ENCODE peak calls at places on chromosome 10, in five cellular contexts. Z is RWPE1, O is pancreas, I is fibroblast of the conjunctiva, M is T-cell. A is an unnamed sample.

GRCh38 chr10:6345404-6345803 is 142.7 kb downstream of the PFKFB3 start:
- DNase-seq in O (no peak), M (no peak), Z (no peak), I (no peak), A (no peak)

GRCh38 chr10:62562101-62562500 is 187.9 kb downstream of the ZNF365 start:
- DNase-seq in Z (no peak), O (no peak), M (no peak), I (no peak), A (no peak)

GRCh38 chr10:79390551-79391229 is 43.4 kb downstream of the PPIF start:
- DNase-seq in Z (no peak), M (no peak), O (peak), I (no peak), A (no peak)

GRCh38 chr10:96890172-96890513 is 58.0 kb downstream of the LCOR start:
- DNase-seq in I (no peak), O (no peak), M (no peak), Z (peak), A (no peak)

GRCh38 chr10:108187396-108188012 is 1023.0 kb upstream of the SORCS1 start:
- DNase-seq in I (no peak), M (no peak), Z (no peak), O (no peak), A (no peak)

GRCh38 chr10:104612577-104613205 is 28.4 kb upstream of the SORCS3 start:
- DNase-seq in I (no peak), Z (no peak), O (no peak), M (no peak), A (no peak)

GRCh38 chr10:43644252-43644651 is 4.4 kb downstream of the ZNF32 start:
- DNase-seq in O (no peak), Z (no peak), I (no peak), M (no peak), A (no peak)

GRCh38 chr10:79361721-79362397 is 14.6 kb downstream of the PPIF start:
- DNase-seq in O (no peak), M (no peak), I (no peak), Z (no peak), A (no peak)

GRCh38 chr10:20858292-20859124 is 38.6 kb downstream of the NEBL start:
- DNase-seq in O (no peak), M (no peak), I (peak), Z (peak), A (no peak)

GRCh38 chr10:104350146-104350635 is 3.4 kb upstream of the CFAP58 start:
- DNase-seq in O (no peak), Z (peak), I (no peak), M (peak), A (peak)

GRCh38 chr10:14074062-14074884 is 256.5 kb downstream of the FRMD4A start:
- DNase-seq in O (peak), Z (peak), I (peak), M (no peak), A (no peak)

GRCh38 chr10:43110318-43111071 is 27.8 kb upstream of the CSGALNACT2 start:
- DNase-seq in O (peak), Z (peak), M (no peak), I (no peak), A (no peak)

GRCh38 chr10:132536241-132536963 is 1.2 kb upstream of the INPP5A start:
- DNase-seq in O (peak), I (no peak), Z (no peak), M (no peak), A (no peak)

GRCh38 chr10:102645388-102645740 is 1.1 kb downstream of the TRIM8 start:
- DNase-seq in O (peak), Z (no peak), I (no peak), M (peak), A (peak)

GRCh38 chr10:88126699-88127098 is 263.3 kb downstream of the PTEN start:
- DNase-seq in I (no peak), M (no peak), O (no peak), Z (no peak), A (no peak)

GRCh38 chr10:95221124-95221523 is 27.1 kb downstream of the ACSM6 start:
- DNase-seq in Z (peak), M (no peak), I (no peak), O (no peak), A (no peak)

GRCh38 chr10:3248526-3249255 is 76.1 kb upstream of the PITRM1 start:
- DNase-seq in O (no peak), I (peak), M (no peak), Z (peak), A (no peak)

GRCh38 chr10:74544106-74544505 is 282.3 kb upstream of the KAT6B start:
- DNase-seq in I (no peak), M (no peak), Z (no peak), O (no peak), A (no peak)

GRCh38 chr10:28808693-28809092 is 131.4 kb downstream of the BAMBI start:
- DNase-seq in O (no peak), M (no peak), I (no peak), Z (no peak), A (no peak)

GRCh38 chr10:48762104-48763042 is 77.7 kb downstream of the WDFY4 start:
- DNase-seq in Z (no peak), I (no peak), M (no peak), O (no peak), A (no peak)

GRCh38 chr10:97229322-97229721 is 43.6 kb upstream of the SLIT1 start:
- DNase-seq in Z (no peak), I (no peak), M (no peak), O (no peak), A (no peak)

GRCh38 chr10:13316635-13317311 is 16.9 kb upstream of the PHYH start:
- DNase-seq in I (no peak), Z (no peak), M (no peak), O (no peak), A (no peak)

GRCh38 chr10:7998831-7999230 is 55.7 kb upstream of the GATA3 start:
- DNase-seq in I (no peak), O (no peak), M (no peak), Z (peak), A (no peak)

GRCh38 chr10:13857465-13857864 is 270.7 kb downstream of the PRPF18 start:
- DNase-seq in Z (no peak), I (no peak), O (no peak), M (no peak), A (no peak)

GRCh38 chr10:2119316-2119715 is 382.0 kb upstream of the ADARB2 start:
- DNase-seq in O (no peak), M (no peak), Z (peak), I (no peak), A (no peak)

GRCh38 chr10:117504601-117505000 is 37.9 kb upstream of the EMX2 start:
- DNase-seq in I (no peak), Z (no peak), M (no peak), O (no peak), A (no peak)

GRCh38 chr10:29174389-29174788 is 114.5 kb upstream of the LYZL1 start:
- DNase-seq in O (no peak), M (no peak), I (no peak), Z (no peak), A (no peak)

GRCh38 chr10:6729071-6729773 is 149.1 kb upstream of the PRKCQ start:
- DNase-seq in O (no peak), M (no peak), I (no peak), Z (peak), A (no peak)

GRCh38 chr10:11140963-11141362 is 123.3 kb downstream of the CELF2 start:
- DNase-seq in M (no peak), O (no peak), I (no peak), Z (no peak), A (no peak)

GRCh38 chr10:114359953-114360345 is 44.4 kb downstream of the AFAP1L2 start:
- DNase-seq in M (no peak), O (no peak), I (no peak), Z (no peak), A (no peak)

GRCh38 chr10:30098624-30099023 is 39.2 kb upstream of the JCAD start:
- DNase-seq in Z (peak), M (no peak), I (peak), O (no peak), A (no peak)

GRCh38 chr10:17023386-17024298 is 106.0 kb downstream of the CUBN start:
- DNase-seq in I (peak), M (peak), O (no peak), Z (peak), A (peak)

GRCh38 chr10:6748981-6749630 is 169.0 kb upstream of the PRKCQ start:
- DNase-seq in M (no peak), Z (peak), I (no peak), O (no peak), A (no peak)

A was measured in naive B cell.